ENCODE peak calls at places on chromosomes 1 and 21, in nine cellular contexts. One of them, this sample, is unnamed.
A peak's percentile ranks its signal among the peaks of the same experiment; 100 is the strongest.

GRCh38 chr1:57590978-57591377 is 167.1 kb upstream of the DAB1 start:
- DNase-seq in stomach: no peak
- DNase-seq in astrocyte of the spinal cord: no peak
- DNase-seq in PC-9: no peak
- DNase-seq in IMR-90: no peak
- DNase-seq in cardiac fibroblast: no peak
- DNase-seq in esophagus squamous epithelium: no peak
- DNase-seq in thoracic aorta: no peak
- DNase-seq in heart left ventricle: no peak
- DNase-seq in this sample: no peak

GRCh38 chr21:36610201-36610600 is 88.7 kb upstream of the SIM2 start:
- DNase-seq in PC-9: no peak
- DNase-seq in astrocyte of the spinal cord: peak; percentile 28
- DNase-seq in IMR-90: peak; percentile 57
- DNase-seq in heart left ventricle: no peak
- DNase-seq in cardiac fibroblast: peak; percentile 23
- DNase-seq in stomach: no peak
- DNase-seq in esophagus squamous epithelium: no peak
- DNase-seq in thoracic aorta: no peak
- DNase-seq in this sample: peak; percentile 10

GRCh38 chr1:98157524-98158293 is 236.9 kb upstream of the DPYD start:
- DNase-seq in esophagus squamous epithelium: no peak
- DNase-seq in thoracic aorta: no peak
- DNase-seq in astrocyte of the spinal cord: peak; percentile 43
- DNase-seq in heart left ventricle: no peak
- DNase-seq in cardiac fibroblast: peak; percentile 11
- DNase-seq in IMR-90: peak; percentile 72
- DNase-seq in PC-9: no peak
- DNase-seq in stomach: no peak
- DNase-seq in this sample: no peak

GRCh38 chr21:19913995-19914394 is 1084.2 kb upstream of the NCAM2 start:
- DNase-seq in stomach: no peak
- DNase-seq in PC-9: no peak
- DNase-seq in cardiac fibroblast: no peak
- DNase-seq in IMR-90: no peak
- DNase-seq in heart left ventricle: no peak
- DNase-seq in astrocyte of the spinal cord: no peak
- DNase-seq in thoracic aorta: no peak
- DNase-seq in esophagus squamous epithelium: no peak
- DNase-seq in this sample: no peak

GRCh38 chr1:159088050-159088449 is 11.5 kb upstream of the AIM2 start:
- DNase-seq in thoracic aorta: no peak
- DNase-seq in IMR-90: peak; percentile 78
- DNase-seq in astrocyte of the spinal cord: peak; percentile 66
- DNase-seq in stomach: no peak
- DNase-seq in cardiac fibroblast: peak; percentile 80
- DNase-seq in heart left ventricle: no peak
- DNase-seq in PC-9: no peak
- DNase-seq in esophagus squamous epithelium: no peak
- DNase-seq in this sample: peak; percentile 56

GRCh38 chr1:230507671-230508407 is 81.7 kb upstream of the PGBD5 start:
- DNase-seq in heart left ventricle: peak; percentile 66
- DNase-seq in astrocyte of the spinal cord: no peak
- DNase-seq in cardiac fibroblast: peak; percentile 22
- DNase-seq in IMR-90: no peak
- DNase-seq in esophagus squamous epithelium: no peak
- DNase-seq in stomach: peak; percentile 59
- DNase-seq in PC-9: no peak
- DNase-seq in thoracic aorta: no peak
- DNase-seq in this sample: peak; percentile 11

GRCh38 chr1:97063532-97063931 is 341.9 kb downstream of the PTBP2 start:
- DNase-seq in cardiac fibroblast: no peak
- DNase-seq in heart left ventricle: no peak
- DNase-seq in thoracic aorta: no peak
- DNase-seq in PC-9: no peak
- DNase-seq in stomach: no peak
- DNase-seq in astrocyte of the spinal cord: no peak
- DNase-seq in esophagus squamous epithelium: no peak
- DNase-seq in IMR-90: no peak
- DNase-seq in this sample: peak; percentile 79

GRCh38 chr1:164591858-164592257 is 32.9 kb downstream of the PBX1 start:
- DNase-seq in heart left ventricle: no peak
- DNase-seq in IMR-90: peak; percentile 31
- DNase-seq in astrocyte of the spinal cord: peak; percentile 59
- DNase-seq in stomach: no peak
- DNase-seq in thoracic aorta: no peak
- DNase-seq in PC-9: peak; percentile 44
- DNase-seq in esophagus squamous epithelium: no peak
- DNase-seq in cardiac fibroblast: no peak
- DNase-seq in this sample: no peak

GRCh38 chr1:28591708-28592313 is at the start of gene RAB42:
- DNase-seq in esophagus squamous epithelium: no peak
- DNase-seq in PC-9: peak; percentile 32
- DNase-seq in stomach: peak; percentile 36
- DNase-seq in cardiac fibroblast: no peak
- DNase-seq in IMR-90: no peak
- DNase-seq in heart left ventricle: peak; percentile 53
- DNase-seq in thoracic aorta: no peak
- DNase-seq in astrocyte of the spinal cord: no peak
- DNase-seq in this sample: peak; percentile 55

GRCh38 chr21:29604096-29604495 is 305.4 kb downstream of the BACH1 start:
- DNase-seq in PC-9: no peak
- DNase-seq in IMR-90: no peak
- DNase-seq in heart left ventricle: no peak
- DNase-seq in cardiac fibroblast: no peak
- DNase-seq in thoracic aorta: no peak
- DNase-seq in esophagus squamous epithelium: no peak
- DNase-seq in astrocyte of the spinal cord: no peak
- DNase-seq in stomach: no peak
- DNase-seq in this sample: no peak

GRCh38 chr1:47280142-47280541 is 33.8 kb downstream of the STIL start:
- DNase-seq in stomach: no peak
- DNase-seq in thoracic aorta: no peak
- DNase-seq in IMR-90: peak; percentile 53
- DNase-seq in cardiac fibroblast: no peak
- DNase-seq in esophagus squamous epithelium: no peak
- DNase-seq in heart left ventricle: no peak
- DNase-seq in astrocyte of the spinal cord: no peak
- DNase-seq in PC-9: no peak
- DNase-seq in this sample: no peak

GRCh38 chr1:47276850-47277249 is 37.1 kb downstream of the STIL start:
- DNase-seq in thoracic aorta: no peak
- DNase-seq in IMR-90: no peak
- DNase-seq in stomach: no peak
- DNase-seq in esophagus squamous epithelium: no peak
- DNase-seq in heart left ventricle: no peak
- DNase-seq in astrocyte of the spinal cord: no peak
- DNase-seq in cardiac fibroblast: no peak
- DNase-seq in PC-9: no peak
- DNase-seq in this sample: no peak
- H3K4me3 ChIP-seq in thoracic aorta: no peak overlapping the region
- H3K4me3 ChIP-seq in IMR-90: no peak overlapping the region
- H3K4me3 ChIP-seq in stomach: no peak overlapping the region
- H3K4me3 ChIP-seq in esophagus squamous epithelium: no peak overlapping the region
- H3K4me3 ChIP-seq in heart left ventricle: no peak overlapping the region
- H3K4me3 ChIP-seq in astrocyte of the spinal cord: no peak overlapping the region
- H3K4me3 ChIP-seq in cardiac fibroblast: no peak overlapping the region
- H3K4me3 ChIP-seq in PC-9: no peak overlapping the region
- H3K4me3 ChIP-seq in this sample: no peak overlapping the region

GRCh38 chr1:36175137-36176095 is 19.5 kb downstream of the MAP7D1 start:
- DNase-seq in PC-9: no peak
- DNase-seq in heart left ventricle: peak; percentile 83
- DNase-seq in esophagus squamous epithelium: no peak
- DNase-seq in cardiac fibroblast: peak; percentile 80
- DNase-seq in thoracic aorta: no peak
- DNase-seq in IMR-90: peak; percentile 56
- DNase-seq in stomach: peak; percentile 35
- DNase-seq in astrocyte of the spinal cord: peak; percentile 67
- DNase-seq in this sample: peak; percentile 63

GRCh38 chr1:36174716-36175115 is 18.8 kb downstream of the MAP7D1 start:
- DNase-seq in cardiac fibroblast: no peak
- DNase-seq in thoracic aorta: no peak
- DNase-seq in esophagus squamous epithelium: no peak
- DNase-seq in stomach: no peak
- DNase-seq in astrocyte of the spinal cord: no peak
- DNase-seq in PC-9: no peak
- DNase-seq in heart left ventricle: no peak
- DNase-seq in IMR-90: no peak
- DNase-seq in this sample: no peak

GRCh38 chr1:36178479-36179219 is 22.7 kb downstream of the MAP7D1 start:
- DNase-seq in stomach: peak; percentile 85
- DNase-seq in esophagus squamous epithelium: no peak
- DNase-seq in cardiac fibroblast: no peak
- DNase-seq in thoracic aorta: no peak
- DNase-seq in astrocyte of the spinal cord: no peak
- DNase-seq in PC-9: no peak
- DNase-seq in heart left ventricle: peak; percentile 62
- DNase-seq in IMR-90: no peak
- DNase-seq in this sample: no peak

GRCh38 chr1:36177589-36178463 is 21.9 kb downstream of the MAP7D1 start:
- DNase-seq in astrocyte of the spinal cord: no peak
- DNase-seq in stomach: no peak
- DNase-seq in PC-9: no peak
- DNase-seq in IMR-90: no peak
- DNase-seq in thoracic aorta: no peak
- DNase-seq in esophagus squamous epithelium: no peak
- DNase-seq in cardiac fibroblast: no peak
- DNase-seq in heart left ventricle: no peak
- DNase-seq in this sample: no peak

GRCh38 chr1:36176151-36176949 is 20.4 kb downstream of the MAP7D1 start:
- DNase-seq in thoracic aorta: no peak
- DNase-seq in esophagus squamous epithelium: no peak
- DNase-seq in cardiac fibroblast: no peak
- DNase-seq in IMR-90: no peak
- DNase-seq in PC-9: no peak
- DNase-seq in astrocyte of the spinal cord: no peak
- DNase-seq in heart left ventricle: peak; percentile 57
- DNase-seq in stomach: no peak
- DNase-seq in this sample: no peak
- TF ChIP-seq CTCF in thoracic aorta: no peak
- TF ChIP-seq CTCF in esophagus squamous epithelium: no peak
- TF ChIP-seq CTCF in cardiac fibroblast: no peak
- TF ChIP-seq CTCF in IMR-90: no peak
- TF ChIP-seq CTCF in PC-9: no peak
- TF ChIP-seq CTCF in astrocyte of the spinal cord: no peak
- TF ChIP-seq CTCF in heart left ventricle: peak; percentile 33
- TF ChIP-seq CTCF in stomach: no peak
- TF ChIP-seq CTCF in this sample: no peak

DNA sequence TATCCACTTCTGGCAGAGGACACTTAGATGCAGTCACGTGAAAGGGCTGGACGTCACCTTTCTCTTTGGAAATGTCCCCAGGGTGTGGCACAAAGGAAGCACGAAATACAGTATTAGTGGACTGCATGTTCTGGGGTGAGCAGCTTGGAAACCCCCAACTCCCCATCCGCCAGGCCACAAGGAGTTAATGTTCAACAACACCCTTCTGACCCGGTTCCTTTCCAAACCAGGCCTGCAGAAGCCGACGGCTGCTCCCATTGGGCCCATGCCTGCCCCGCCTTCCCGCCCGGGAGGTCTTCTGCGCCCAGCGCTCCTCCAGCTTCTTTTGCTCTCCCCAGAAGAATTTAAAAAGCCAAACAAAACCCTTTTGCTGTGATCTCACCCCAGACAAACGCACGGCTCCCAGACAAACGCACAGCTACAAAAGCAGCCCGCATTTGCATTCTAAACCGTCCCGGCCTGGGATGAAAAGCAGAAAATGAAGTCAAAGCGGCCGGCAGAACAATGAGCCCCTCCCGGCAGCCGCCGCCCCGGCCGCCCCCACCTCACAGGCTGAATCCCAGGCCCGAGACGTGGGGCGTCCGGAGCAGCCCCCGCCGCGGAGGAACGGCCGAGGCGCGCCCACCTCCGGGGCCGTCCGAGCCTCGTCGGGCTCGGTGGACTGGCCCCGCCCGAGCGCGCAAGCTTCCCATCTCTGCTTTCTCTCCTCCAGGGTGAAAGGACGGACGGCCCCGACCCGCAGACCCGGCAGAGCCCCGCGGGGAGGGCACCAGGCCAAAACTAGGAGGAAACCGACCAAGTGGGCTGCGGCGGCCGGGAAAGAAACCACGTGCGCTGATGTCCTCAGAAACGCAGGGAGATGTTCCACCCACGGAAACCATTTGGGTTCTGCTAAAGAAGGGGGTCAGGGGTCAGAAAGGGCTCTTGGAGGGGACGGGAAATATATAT is 101.9 kb downstream of the PLPP3 start:
- DNase-seq in thoracic aorta: no peak
- DNase-seq in PC-9: no peak
- DNase-seq in esophagus squamous epithelium: no peak
- DNase-seq in cardiac fibroblast: peak; percentile 76
- DNase-seq in astrocyte of the spinal cord: peak; percentile 57
- DNase-seq in IMR-90: peak; percentile 65
- DNase-seq in stomach: peak; percentile 52
- DNase-seq in heart left ventricle: peak; percentile 85
- DNase-seq in this sample: peak; percentile 45
- H3K4me3 ChIP-seq in thoracic aorta: peak overlapping the region; percentile 91
- H3K4me3 ChIP-seq in PC-9: no peak overlapping the region
- H3K4me3 ChIP-seq in esophagus squamous epithelium: peak overlapping the region; percentile 48
- H3K4me3 ChIP-seq in cardiac fibroblast: peak overlapping the region; percentile 57
- H3K4me3 ChIP-seq in astrocyte of the spinal cord: peak overlapping the region; percentile 39
- H3K4me3 ChIP-seq in IMR-90: peak overlapping the region; percentile 45
- H3K4me3 ChIP-seq in stomach: peak overlapping the region; percentile 60
- H3K4me3 ChIP-seq in heart left ventricle: peak overlapping the region; percentile 50
- H3K4me3 ChIP-seq in this sample: peak overlapping the region; percentile 54

GRCh38 chr1:160167580-160167979 is 16.2 kb downstream of the ATP1A4 start:
- DNase-seq in astrocyte of the spinal cord: no peak
- DNase-seq in stomach: no peak
- DNase-seq in heart left ventricle: no peak
- DNase-seq in cardiac fibroblast: no peak
- DNase-seq in PC-9: no peak
- DNase-seq in IMR-90: peak; percentile 11
- DNase-seq in esophagus squamous epithelium: no peak
- DNase-seq in thoracic aorta: no peak
- DNase-seq in this sample: no peak
- TF ChIP-seq CTCF in astrocyte of the spinal cord: no peak
- TF ChIP-seq CTCF in stomach: no peak
- TF ChIP-seq CTCF in heart left ventricle: no peak
- TF ChIP-seq CTCF in cardiac fibroblast: no peak
- TF ChIP-seq CTCF in PC-9: no peak
- TF ChIP-seq CTCF in IMR-90: no peak
- TF ChIP-seq CTCF in esophagus squamous epithelium: no peak
- TF ChIP-seq CTCF in thoracic aorta: no peak
- TF ChIP-seq CTCF in this sample: no peak

DNA sequence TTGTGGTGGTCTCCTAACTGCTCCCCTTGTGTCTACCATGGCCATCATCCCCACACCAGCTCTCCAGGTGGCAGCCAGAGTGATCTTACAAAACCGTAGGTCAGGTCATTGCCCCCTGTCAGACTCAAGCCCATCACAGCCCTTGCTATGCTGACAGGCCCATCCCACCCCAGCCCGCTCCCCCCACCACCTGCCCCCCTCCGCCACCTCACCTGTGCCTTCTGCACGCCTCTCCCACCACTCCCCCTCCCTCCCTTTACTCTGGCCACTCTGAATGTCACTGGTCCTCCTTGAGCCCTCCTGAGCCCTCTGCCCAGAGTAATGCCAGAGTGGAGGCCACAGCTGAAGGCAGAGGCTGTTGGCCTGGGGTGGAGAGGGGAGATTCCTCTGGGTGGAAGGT is 28.5 kb downstream of the TEX35 start:
- DNase-seq in astrocyte of the spinal cord: no peak
- DNase-seq in PC-9: no peak
- DNase-seq in stomach: no peak
- DNase-seq in heart left ventricle: no peak
- DNase-seq in esophagus squamous epithelium: no peak
- DNase-seq in thoracic aorta: no peak
- DNase-seq in cardiac fibroblast: no peak
- DNase-seq in IMR-90: no peak
- DNase-seq in this sample: no peak
- H3K4me3 ChIP-seq in astrocyte of the spinal cord: no peak overlapping the region
- H3K4me3 ChIP-seq in PC-9: no peak overlapping the region
- H3K4me3 ChIP-seq in stomach: peak overlapping the region; percentile 82
- H3K4me3 ChIP-seq in heart left ventricle: no peak overlapping the region
- H3K4me3 ChIP-seq in esophagus squamous epithelium: no peak overlapping the region
- H3K4me3 ChIP-seq in thoracic aorta: peak overlapping the region; percentile 87
- H3K4me3 ChIP-seq in cardiac fibroblast: no peak overlapping the region
- H3K4me3 ChIP-seq in IMR-90: no peak overlapping the region
- H3K4me3 ChIP-seq in this sample: no peak overlapping the region